ENCODE peak calls at places on chromosomes 4 and X, in four cellular contexts. One of them, this sample, is unnamed. For H3K9me3, the result is how much of the 10 kb centered on the place peaks cover.

GRCh38 chr4:113069212-113069892 is 19.9 kb downstream of the ANK2 start:
- DNase-seq in psoas muscle: no peak
- DNase-seq in right atrium auricular region: no peak
- DNase-seq in mammary epithelial cell: peak
- DNase-seq in this sample: no peak

GRCh38 chrX:70454441-70455365 is 10.1 kb downstream of the DLG3 start:
- DNase-seq in mammary epithelial cell: peak
- DNase-seq in right atrium auricular region: peak
- DNase-seq in psoas muscle: peak
- DNase-seq in this sample: peak

GRCh38 chr4:155796031-155796430 is 37.2 kb downstream of the GUCY1B1 start:
- DNase-seq in right atrium auricular region: no peak
- DNase-seq in psoas muscle: no peak
- DNase-seq in mammary epithelial cell: no peak
- DNase-seq in this sample: no peak

GRCh38 chr4:25031077-25031606 is 396 bp upstream of the LGI2 start:
- DNase-seq in psoas muscle: no peak
- DNase-seq in right atrium auricular region: no peak
- DNase-seq in mammary epithelial cell: no peak
- DNase-seq in this sample: no peak

GRCh38 chr4:52106142-52106541 is 55.0 kb downstream of the SPATA18 start:
- DNase-seq in right atrium auricular region: no peak
- DNase-seq in mammary epithelial cell: no peak
- DNase-seq in psoas muscle: no peak
- DNase-seq in this sample: no peak

GRCh38 chr4:8609406-8609805 is 16.8 kb downstream of the CPZ start:
- DNase-seq in psoas muscle: no peak
- DNase-seq in right atrium auricular region: no peak
- DNase-seq in mammary epithelial cell: no peak
- DNase-seq in this sample: no peak

GRCh38 chr4:86870442-86871069 is 21.4 kb upstream of the SLC10A6 start:
- DNase-seq in psoas muscle: no peak
- DNase-seq in right atrium auricular region: no peak
- DNase-seq in mammary epithelial cell: no peak
- DNase-seq in this sample: no peak

GRCh38 chr4:32574803-32575202 is 1854.6 kb downstream of the PCDH7 start:
- DNase-seq in psoas muscle: no peak
- DNase-seq in mammary epithelial cell: no peak
- DNase-seq in right atrium auricular region: no peak
- DNase-seq in this sample: no peak

GRCh38 chr4:152850377-152850776 is 70.6 kb downstream of the ARFIP1 start:
- DNase-seq in mammary epithelial cell: peak
- DNase-seq in right atrium auricular region: no peak
- DNase-seq in psoas muscle: peak
- DNase-seq in this sample: peak

GRCh38 chrX:52923781-52924241 is 26.7 kb downstream of the FAM156B start:
- DNase-seq in mammary epithelial cell: peak
- DNase-seq in psoas muscle: peak
- DNase-seq in right atrium auricular region: peak
- DNase-seq in this sample: peak

GRCh38 chr4:148573284-148573683 is 131.1 kb upstream of the NR3C2 start:
- DNase-seq in right atrium auricular region: no peak
- DNase-seq in mammary epithelial cell: no peak
- DNase-seq in psoas muscle: no peak
- DNase-seq in this sample: no peak

GRCh38 chr4:172630289-172630688 is 538.3 kb upstream of the GALNT7 start:
- DNase-seq in right atrium auricular region: no peak
- DNase-seq in psoas muscle: no peak
- DNase-seq in mammary epithelial cell: no peak
- DNase-seq in this sample: no peak

GRCh38 chr4:180827193-180827592 is 1416.0 kb upstream of the TENM3 start:
- DNase-seq in right atrium auricular region: no peak
- DNase-seq in psoas muscle: no peak
- DNase-seq in mammary epithelial cell: no peak
- DNase-seq in this sample: no peak

GRCh38 chr4:184094532-184095192 is 123.0 kb downstream of the ENPP6 start:
- DNase-seq in mammary epithelial cell: no peak
- DNase-seq in right atrium auricular region: no peak
- DNase-seq in psoas muscle: no peak
- DNase-seq in this sample: no peak

GRCh38 chrX:30618160-30618765 is 35.0 kb upstream of the GK start:
- DNase-seq in mammary epithelial cell: no peak
- DNase-seq in psoas muscle: no peak
- DNase-seq in right atrium auricular region: no peak
- DNase-seq in this sample: no peak

GRCh38 chrX:38514014-38514854 is 47.1 kb upstream of the TSPAN7 start:
- DNase-seq in mammary epithelial cell: no peak
- DNase-seq in right atrium auricular region: no peak
- DNase-seq in psoas muscle: no peak
- DNase-seq in this sample: no peak

GRCh38 chrX:51893931-51894696 is 691 bp downstream of the MAGED1 start:
- DNase-seq in mammary epithelial cell: peak
- DNase-seq in psoas muscle: no peak
- DNase-seq in right atrium auricular region: no peak
- DNase-seq in this sample: no peak

GRCh38 chrX:53294024-53294648 is 12.8 kb upstream of the IQSEC2 start:
- DNase-seq in psoas muscle: no peak
- DNase-seq in right atrium auricular region: no peak
- DNase-seq in mammary epithelial cell: no peak
- DNase-seq in this sample: no peak

GRCh38 chrX:46029777-46030176 is 515.4 kb downstream of the ZNF674 start:
- DNase-seq in mammary epithelial cell: peak
- DNase-seq in right atrium auricular region: no peak
- DNase-seq in psoas muscle: no peak
- DNase-seq in this sample: no peak

GRCh38 chr4:140083320-140083719 is 70.7 kb downstream of the MAML3 start:
- DNase-seq in psoas muscle: no peak
- DNase-seq in mammary epithelial cell: no peak
- DNase-seq in right atrium auricular region: no peak
- DNase-seq in this sample: no peak

GRCh38 chr4:87843936-87844335 is 11.2 kb downstream of the MEPE start:
- DNase-seq in mammary epithelial cell: peak
- DNase-seq in psoas muscle: no peak
- DNase-seq in right atrium auricular region: no peak
- DNase-seq in this sample: no peak

DNA sequence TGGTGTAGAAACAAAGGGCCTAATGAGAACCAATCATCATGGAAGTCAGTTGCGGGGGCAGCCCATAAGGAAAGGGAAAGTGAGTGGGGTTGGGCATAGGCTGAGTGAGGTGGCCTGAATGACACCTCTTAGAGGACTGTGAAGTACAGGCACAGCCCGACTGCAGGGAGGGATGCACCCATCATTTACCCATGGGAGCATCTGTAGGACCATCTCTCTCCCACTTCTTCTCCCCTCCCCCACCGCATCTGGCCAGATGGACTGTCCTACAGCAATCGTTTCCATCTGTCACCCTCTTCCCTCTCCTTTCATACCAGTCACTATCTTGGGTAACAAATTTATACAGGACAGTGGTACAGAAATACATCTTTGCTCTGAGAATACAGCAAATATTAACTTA is 4.2 kb downstream of the STBD1 start:
- DNase-seq in mammary epithelial cell: no peak
- DNase-seq in psoas muscle: no peak
- DNase-seq in right atrium auricular region: no peak
- DNase-seq in this sample: no peak
- TF ChIP-seq CTCF in mammary epithelial cell: no peak
- TF ChIP-seq CTCF in psoas muscle: no peak
- TF ChIP-seq CTCF in right atrium auricular region: no peak
- TF ChIP-seq CTCF in this sample: no peak

DNA sequence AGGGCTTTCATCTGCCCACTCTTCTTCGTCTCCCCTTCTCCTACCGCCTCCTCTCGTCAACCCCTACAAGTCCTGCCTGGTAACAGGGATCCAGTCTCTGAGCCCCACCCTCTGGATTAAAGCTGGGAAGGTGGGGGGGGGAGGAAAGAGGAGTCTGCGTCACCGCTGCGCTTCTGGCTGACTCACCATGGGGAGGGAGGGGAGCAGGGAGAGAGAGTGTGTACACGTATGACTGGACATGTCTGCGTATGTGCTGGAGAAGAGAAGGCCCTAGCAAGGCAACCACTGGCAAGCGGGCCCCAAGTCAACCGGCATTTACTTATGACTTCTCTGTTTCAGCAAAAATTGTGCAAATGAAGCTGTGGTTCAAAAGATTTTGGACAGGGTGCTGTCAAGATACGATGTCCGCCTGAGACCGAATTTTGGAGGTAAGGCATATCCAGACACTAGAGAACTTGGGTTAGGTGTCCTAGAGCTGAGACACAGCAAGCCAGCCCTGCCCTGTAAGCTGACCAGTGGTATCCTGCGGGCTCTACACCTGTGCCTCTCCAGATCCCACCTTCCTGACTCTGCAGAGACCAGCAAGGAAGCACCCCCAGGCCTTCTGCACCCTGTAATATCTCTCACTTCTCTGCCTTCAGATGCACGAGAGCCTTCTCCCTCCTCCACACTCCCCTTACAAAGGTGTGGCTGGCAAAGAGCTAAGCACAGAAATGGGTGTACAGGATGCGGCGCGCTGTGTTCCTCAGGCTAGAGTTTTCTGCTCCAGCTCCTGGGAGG is 2.5 kb downstream of the GABRQ start:
- DNase-seq in right atrium auricular region: no peak
- DNase-seq in psoas muscle: no peak
- DNase-seq in mammary epithelial cell: no peak
- DNase-seq in this sample: no peak
- H3K27ac ChIP-seq in right atrium auricular region: no peak
- H3K27ac ChIP-seq in psoas muscle: no peak
- H3K27ac ChIP-seq in mammary epithelial cell: no peak
- H3K27ac ChIP-seq in this sample: no peak

GRCh38 chrX:147749308-147749707 is 162.4 kb upstream of the FMR1 start:
- DNase-seq in mammary epithelial cell: no peak
- DNase-seq in psoas muscle: no peak
- DNase-seq in right atrium auricular region: no peak
- DNase-seq in this sample: no peak
- H3K9me3 ChIP-seq in mammary epithelial cell: under half
- H3K9me3 ChIP-seq in psoas muscle: under half
- H3K9me3 ChIP-seq in right atrium auricular region: under half
- H3K9me3 ChIP-seq in this sample: under half

GRCh38 chr4:37745946-37746345 is 59.8 kb upstream of the RELL1 start:
- DNase-seq in right atrium auricular region: no peak
- DNase-seq in mammary epithelial cell: no peak
- DNase-seq in psoas muscle: no peak
- DNase-seq in this sample: no peak
- TF ChIP-seq CTCF in right atrium auricular region: no peak
- TF ChIP-seq CTCF in mammary epithelial cell: no peak
- TF ChIP-seq CTCF in psoas muscle: no peak
- TF ChIP-seq CTCF in this sample: no peak

DNA sequence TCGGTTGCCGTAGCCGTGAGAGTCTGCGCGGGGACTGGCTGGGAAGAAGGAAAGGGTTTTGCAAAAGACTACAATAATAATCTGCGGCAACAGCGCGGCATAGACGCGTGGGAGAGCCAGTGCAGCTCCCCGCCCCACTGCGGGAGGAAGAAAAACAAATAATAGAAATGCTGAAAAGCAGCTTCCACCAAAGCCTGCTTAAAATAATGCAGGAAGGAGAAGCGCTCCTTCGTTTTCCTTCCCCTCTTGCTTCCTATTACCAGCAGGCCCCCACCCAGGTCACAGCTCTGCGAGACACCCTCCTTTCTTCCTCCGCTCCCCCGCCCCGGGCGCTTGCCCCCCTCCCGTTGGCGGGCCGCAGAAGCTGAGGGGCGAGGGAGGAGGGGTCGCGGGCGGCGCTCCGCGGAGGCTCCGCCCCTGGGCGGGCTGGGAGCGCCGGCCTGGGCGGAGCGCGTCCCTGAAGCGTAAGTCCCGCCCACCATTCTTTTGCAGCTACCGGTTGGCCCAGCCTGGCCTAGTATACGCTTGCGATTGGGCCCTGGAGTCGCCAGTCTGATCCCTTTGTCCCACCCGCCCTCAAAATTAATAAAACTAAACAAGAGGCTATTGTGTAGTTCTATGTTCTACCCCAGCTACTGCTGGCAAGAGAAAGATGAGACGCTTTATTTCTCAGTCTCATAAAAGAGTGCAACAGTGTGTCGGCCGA is 636 bp upstream of the AMOT start:
- DNase-seq in right atrium auricular region: peak
- DNase-seq in psoas muscle: peak
- DNase-seq in mammary epithelial cell: peak
- DNase-seq in this sample: peak
- H3K27ac ChIP-seq in right atrium auricular region: peak
- H3K27ac ChIP-seq in psoas muscle: peak
- H3K27ac ChIP-seq in mammary epithelial cell: no peak
- H3K27ac ChIP-seq in this sample: peak

GRCh38 chrX:130606415-130606814 is 204.6 kb downstream of the RBMX2 start:
- DNase-seq in psoas muscle: no peak
- DNase-seq in mammary epithelial cell: no peak
- DNase-seq in right atrium auricular region: no peak
- DNase-seq in this sample: no peak
- H3K9me3 ChIP-seq in psoas muscle: under half
- H3K9me3 ChIP-seq in mammary epithelial cell: under half
- H3K9me3 ChIP-seq in right atrium auricular region: under half
- H3K9me3 ChIP-seq in this sample: under half

This sample was measured in left lung.